ENCODE peak calls at places on chromosomes 2 and 18, in four cellular contexts. T is endodermal cell, O is K562, A is neural progenitor cell. F is an unnamed sample.

GRCh38 chr2:188527110-188527509 is 235.4 kb downstream of the GULP1 start:
- DNase-seq in T (no peak), O (no peak), A (no peak), F (no peak)

GRCh38 chr18:62070306-62070705 is 116.5 kb downstream of the PIGN start:
- DNase-seq in A (no peak), T (no peak), O (no peak), F (no peak)

GRCh38 chr2:129923265-129924141 is 56.0 kb upstream of the RAB6C start:
- DNase-seq in A (peak), T (peak), O (peak), F (peak)

GRCh38 chr18:43485565-43485964 is 208.3 kb upstream of the SYT4 start:
- DNase-seq in A (no peak), T (no peak), O (no peak), F (no peak)

GRCh38 chr18:21904856-21905255 is 164.3 kb downstream of the MIB1 start:
- DNase-seq in T (no peak), A (no peak), O (no peak), F (no peak)

GRCh38 chr2:160694631-160695030 is 201.0 kb upstream of the RBMS1 start:
- DNase-seq in A (no peak), T (no peak), O (no peak), F (no peak)

GRCh38 chr2:25062461-25062860 is 20.6 kb downstream of the EFR3B start:
- DNase-seq in T (no peak), A (no peak), O (no peak), F (no peak)

GRCh38 chr2:235031686-235032373 is 80.0 kb downstream of the SH3BP4 start:
- DNase-seq in T (no peak), O (no peak), A (no peak), F (no peak)

GRCh38 chr18:37260367-37261093 is 305.1 kb downstream of the CELF4 start:
- DNase-seq in A (no peak), T (no peak), O (no peak), F (no peak)

GRCh38 chr2:240328526-240328925 is 106.9 kb upstream of the GPC1 start:
- DNase-seq in O (no peak), T (no peak), A (no peak), F (no peak)

GRCh38 chr2:196498962-196499361 is 140.6 kb upstream of the CCDC150 start:
- DNase-seq in O (no peak), T (no peak), A (no peak), F (no peak)

GRCh38 chr18:79659733-79660132 is 19.9 kb upstream of the CTDP1 start:
- DNase-seq in T (no peak), O (no peak), A (no peak), F (no peak)

GRCh38 chr18:73531601-73532000 is 616.0 kb downstream of the FBXO15 start:
- DNase-seq in A (no peak), T (no peak), O (no peak), F (no peak)

GRCh38 chr2:172084734-172085459 is 410 bp upstream of the DLX1 start:
- DNase-seq in A (peak), T (peak), O (peak), F (peak)

GRCh38 chr2:3738454-3738853 is 35.1 kb downstream of the DCDC2C start:
- DNase-seq in T (peak), O (no peak), A (peak), F (no peak)

GRCh38 chr2:46925444-46926351 is 10.1 kb upstream of the MCFD2 start:
- DNase-seq in O (no peak), T (no peak), A (no peak), F (peak)

GRCh38 chr18:52694804-52695203 is 354.8 kb downstream of the DCC start:
- DNase-seq in T (peak), A (peak), O (peak), F (no peak)

GRCh38 chr18:55534996-55535395 is 53.0 kb downstream of the TCF4 start:
- DNase-seq in A (no peak), T (no peak), O (no peak), F (no peak)

GRCh38 chr2:190466819-190467444 is 58.8 kb downstream of the MFSD6 start:
- DNase-seq in O (no peak), A (peak), T (no peak), F (peak)

GRCh38 chr2:36425771-36426340 is 70.3 kb downstream of the CRIM1 start:
- DNase-seq in A (no peak), O (no peak), T (no peak), F (no peak)

GRCh38 chr2:173669271-173669853 is 295.8 kb downstream of the SP3 start:
- DNase-seq in T (no peak), O (no peak), A (no peak), F (peak)

DNA sequence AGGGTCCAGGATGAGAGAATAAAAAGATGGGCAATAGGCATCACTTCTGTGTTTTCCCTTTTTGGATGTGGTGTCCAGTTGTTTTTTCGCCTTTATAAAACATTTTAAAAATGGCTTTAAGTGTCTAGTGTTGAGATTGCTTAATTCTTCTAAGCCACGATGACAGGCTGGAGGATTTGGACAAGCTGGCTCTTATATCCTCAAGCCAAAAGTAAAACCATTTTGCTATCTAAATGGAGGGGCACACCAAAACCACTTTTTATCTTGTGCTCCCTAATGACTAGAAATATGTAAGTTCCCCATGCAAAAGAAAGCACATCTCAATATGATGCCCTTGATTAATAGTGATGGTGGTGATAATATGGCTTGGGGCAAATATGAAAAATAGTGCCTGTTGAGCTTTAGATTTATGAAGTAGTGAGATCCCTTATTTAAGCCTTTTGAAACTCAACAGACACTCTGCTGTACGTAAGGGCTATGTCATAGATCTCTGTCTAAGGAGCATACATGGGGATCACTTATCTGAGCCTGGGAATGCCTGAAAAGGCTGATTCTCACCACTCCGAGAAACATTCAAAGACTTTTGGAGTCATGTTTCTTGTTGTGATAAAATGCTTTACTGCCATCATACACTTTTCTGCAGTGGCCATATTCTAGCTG is 185.5 kb downstream of the KCNS3 start:
- DNase-seq in O (no peak), T (no peak), A (no peak), F (no peak)
- H3K27ac ChIP-seq in O (no peak), T (no peak), A (no peak), F (no peak)

DNA sequence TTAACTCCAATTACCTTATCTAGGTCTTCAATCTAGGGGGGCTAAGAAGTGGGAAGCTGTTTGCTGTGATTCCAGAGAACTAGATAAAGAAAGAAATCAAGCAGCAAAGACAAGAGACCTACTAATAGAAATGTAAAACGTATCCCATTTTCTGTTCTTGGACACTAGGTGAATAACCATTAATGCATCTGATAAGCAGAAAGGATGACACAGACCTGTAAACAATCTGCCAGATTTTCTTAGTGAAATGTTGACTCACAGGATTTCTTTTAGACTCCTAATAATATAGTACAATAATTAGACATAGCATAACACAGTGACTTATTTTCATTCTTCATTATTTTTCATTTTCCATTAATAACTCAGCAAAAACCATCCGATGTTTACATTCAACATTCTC is 1.3 kb downstream of the WDR35 start:
- DNase-seq in A (no peak), T (no peak), O (no peak), F (no peak)
- H3K9ac ChIP-seq in A (no peak), T (no peak), O (no peak), F (no peak)

DNA sequence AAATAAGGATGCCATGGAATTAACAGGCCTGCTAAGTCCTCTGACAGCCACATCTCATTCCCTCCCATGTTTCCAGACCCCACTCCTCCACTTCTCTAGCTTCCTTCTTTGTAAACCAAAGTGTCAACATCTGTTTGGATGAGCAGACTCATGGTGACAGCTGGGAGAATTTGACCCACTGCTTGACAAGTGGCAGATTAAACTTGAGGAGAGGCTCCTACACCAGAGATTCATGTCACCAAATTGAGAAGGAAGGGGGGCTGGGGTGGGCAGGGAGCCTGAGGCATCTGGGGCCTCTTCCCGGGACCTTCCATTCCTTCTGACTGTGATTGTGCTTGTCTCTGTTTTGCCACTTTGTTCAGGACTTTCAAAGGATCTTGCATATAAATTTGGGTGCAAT is 41.0 kb upstream of the IGFBP5 start:
- DNase-seq in O (no peak), A (no peak), T (no peak), F (no peak)
- H3K27ac ChIP-seq in O (no peak), A (no peak), T (no peak), F (no peak)

GRCh38 chr2:60553992-60554648 is 666 bp upstream of the BCL11A start:
- DNase-seq in A (peak), O (no peak), T (peak), F (peak)
- H3K9ac ChIP-seq in A (no peak), O (no peak), T (peak), F (peak)

DNA sequence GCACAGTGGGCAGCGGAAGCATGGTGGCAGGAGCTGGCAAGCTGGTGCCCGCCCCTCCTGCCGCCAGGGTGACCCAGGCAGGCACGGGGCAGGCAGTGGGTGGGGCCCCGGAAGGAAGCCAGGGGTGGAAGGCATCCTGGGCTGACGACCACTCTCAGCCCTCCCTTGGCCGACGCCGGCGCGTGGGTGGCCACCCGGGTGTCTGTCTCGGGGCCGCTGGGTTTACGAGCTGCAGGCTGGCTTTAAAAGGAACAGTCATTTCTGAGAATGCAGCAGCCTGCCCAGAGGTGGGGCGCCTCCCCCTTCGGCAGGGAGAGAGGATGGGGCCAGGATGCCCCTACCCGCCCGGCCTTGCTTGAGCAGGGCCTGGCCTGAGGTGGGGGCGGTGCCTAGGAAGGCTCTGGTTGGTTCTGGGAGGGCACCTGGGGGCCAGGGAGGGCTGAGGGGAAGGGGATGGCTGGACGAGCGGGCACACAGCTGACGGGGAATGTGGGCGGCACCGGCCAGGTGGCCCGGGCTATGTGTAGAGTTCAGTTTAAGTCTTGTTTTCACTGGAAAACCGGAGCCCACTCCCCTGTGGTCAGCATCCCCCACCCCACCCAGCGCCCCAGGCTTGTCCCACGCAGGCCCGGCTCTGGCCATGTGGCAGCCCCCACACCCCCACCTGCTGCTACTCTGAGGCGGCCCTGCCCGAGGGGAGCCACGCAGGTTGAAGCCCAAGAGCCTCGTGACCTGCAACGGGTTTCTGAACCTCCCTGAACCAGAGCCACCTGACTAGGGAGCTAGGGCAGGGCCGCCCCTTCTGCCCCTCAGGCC is 6.3 kb downstream of the BOK start:
- DNase-seq in A (no peak), T (peak), O (no peak), F (no peak)
- H3K27ac ChIP-seq in A (no peak), T (no peak), O (no peak), F (no peak)

GRCh38 chr2:59297829-59298228 is 1056.7 kb upstream of the FANCL start:
- DNase-seq in A (no peak), O (no peak), T (peak), F (no peak)

GRCh38 chr2:59296279-59296678 is 1055.2 kb upstream of the FANCL start:
- DNase-seq in O (no peak), A (no peak), T (no peak), F (no peak)

DNA sequence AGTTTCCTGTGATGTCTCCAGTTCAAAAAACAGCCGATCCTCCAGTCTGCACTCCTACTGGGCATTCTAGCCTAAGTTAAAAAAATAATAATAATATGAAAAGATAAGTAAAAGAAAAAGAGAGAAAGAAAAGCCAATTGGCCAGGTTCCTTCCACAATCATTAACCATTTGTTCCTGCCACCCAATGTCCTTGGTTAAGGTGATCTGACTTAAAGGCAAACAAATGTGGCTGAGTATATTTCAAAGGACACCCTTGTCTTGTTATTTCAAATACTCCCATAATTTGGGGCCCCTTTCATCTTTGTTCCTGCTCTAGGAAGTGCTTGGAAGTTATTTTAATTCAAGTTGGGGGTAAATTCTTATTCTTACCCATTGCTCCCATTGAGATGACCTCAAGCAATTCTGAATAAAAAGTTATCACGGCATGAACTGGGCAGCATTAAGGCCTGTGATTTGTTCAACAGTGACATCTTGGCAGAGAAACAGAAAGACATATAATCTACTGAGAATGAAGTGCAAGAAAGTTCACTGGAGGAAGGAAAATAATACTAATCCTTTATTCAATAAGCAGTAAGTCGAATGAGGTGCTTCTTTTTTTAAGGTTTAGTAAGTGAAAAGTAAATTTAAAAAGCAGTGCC is 1054.5 kb upstream of the FANCL start:
- DNase-seq in O (no peak), A (no peak), T (no peak), F (no peak)
- H3K9ac ChIP-seq in O (no peak), A (no peak), T (no peak), F (no peak)

F was measured in mammary epithelial cell.